ENCODE peak calls at places on chromosomes 16 and 17, in ten cellular contexts. One of them, this sample, is unnamed.

GRCh38 chr16:85103096-85104079 is 8.9 kb downstream of the CIBAR2 start:
- DNase-seq in AG04450: no peak
- DNase-seq in AG04449: no peak
- DNase-seq in amygdala: no peak
- DNase-seq in neural crest cell: no peak
- DNase-seq in smooth muscle cell of the brain vasculature: no peak
- DNase-seq in T-helper 1 cell: no peak
- DNase-seq in ELR: no peak
- DNase-seq in ureter: no peak
- DNase-seq in RPMI8226: no peak
- DNase-seq in this sample: no peak

GRCh38 chr16:10178079-10178478 is 4.1 kb downstream of the GRIN2A start:
- DNase-seq in AG04449: no peak
- DNase-seq in RPMI8226: no peak
- DNase-seq in AG04450: no peak
- DNase-seq in ureter: no peak
- DNase-seq in smooth muscle cell of the brain vasculature: no peak
- DNase-seq in ELR: peak
- DNase-seq in T-helper 1 cell: no peak
- DNase-seq in amygdala: no peak
- DNase-seq in neural crest cell: no peak
- DNase-seq in this sample: peak

GRCh38 chr17:71084219-71084618 is 914.9 kb downstream of the KCNJ2 start:
- DNase-seq in ELR: peak
- DNase-seq in neural crest cell: peak
- DNase-seq in amygdala: no peak
- DNase-seq in RPMI8226: peak
- DNase-seq in ureter: no peak
- DNase-seq in AG04449: no peak
- DNase-seq in T-helper 1 cell: no peak
- DNase-seq in AG04450: no peak
- DNase-seq in smooth muscle cell of the brain vasculature: no peak
- DNase-seq in this sample: peak

GRCh38 chr17:82960419-82961271 is 118.8 kb upstream of the METRNL start:
- DNase-seq in AG04450: no peak
- DNase-seq in T-helper 1 cell: no peak
- DNase-seq in amygdala: no peak
- DNase-seq in ureter: no peak
- DNase-seq in smooth muscle cell of the brain vasculature: no peak
- DNase-seq in AG04449: no peak
- DNase-seq in neural crest cell: no peak
- DNase-seq in RPMI8226: no peak
- DNase-seq in ELR: no peak
- DNase-seq in this sample: no peak

GRCh38 chr17:5680766-5681165 is 96.5 kb upstream of the NLRP1 start:
- DNase-seq in neural crest cell: no peak
- DNase-seq in smooth muscle cell of the brain vasculature: no peak
- DNase-seq in ELR: no peak
- DNase-seq in AG04450: no peak
- DNase-seq in AG04449: no peak
- DNase-seq in RPMI8226: no peak
- DNase-seq in ureter: no peak
- DNase-seq in amygdala: no peak
- DNase-seq in T-helper 1 cell: no peak
- DNase-seq in this sample: no peak

GRCh38 chr17:1966274-1967086 is 58.7 kb downstream of the RTN4RL1 start:
- DNase-seq in ureter: no peak
- DNase-seq in amygdala: no peak
- DNase-seq in AG04450: no peak
- DNase-seq in T-helper 1 cell: no peak
- DNase-seq in neural crest cell: no peak
- DNase-seq in AG04449: no peak
- DNase-seq in smooth muscle cell of the brain vasculature: no peak
- DNase-seq in RPMI8226: no peak
- DNase-seq in ELR: no peak
- DNase-seq in this sample: peak

GRCh38 chr17:15185625-15185991 is 79.5 kb downstream of the PMP22 start:
- DNase-seq in ELR: no peak
- DNase-seq in smooth muscle cell of the brain vasculature: peak
- DNase-seq in ureter: no peak
- DNase-seq in RPMI8226: no peak
- DNase-seq in AG04450: no peak
- DNase-seq in neural crest cell: no peak
- DNase-seq in T-helper 1 cell: no peak
- DNase-seq in AG04449: peak
- DNase-seq in amygdala: no peak
- DNase-seq in this sample: peak

GRCh38 chr16:69260019-69260418 is 51.1 kb upstream of the VPS4A start:
- DNase-seq in neural crest cell: no peak
- DNase-seq in T-helper 1 cell: no peak
- DNase-seq in AG04450: no peak
- DNase-seq in ELR: no peak
- DNase-seq in RPMI8226: no peak
- DNase-seq in AG04449: no peak
- DNase-seq in smooth muscle cell of the brain vasculature: no peak
- DNase-seq in ureter: no peak
- DNase-seq in amygdala: no peak
- DNase-seq in this sample: no peak

GRCh38 chr17:14048169-14048568 is 21.1 kb upstream of the COX10 start:
- DNase-seq in AG04450: no peak
- DNase-seq in T-helper 1 cell: no peak
- DNase-seq in ureter: no peak
- DNase-seq in smooth muscle cell of the brain vasculature: no peak
- DNase-seq in amygdala: no peak
- DNase-seq in RPMI8226: peak
- DNase-seq in neural crest cell: no peak
- DNase-seq in AG04449: no peak
- DNase-seq in ELR: peak
- DNase-seq in this sample: peak

GRCh38 chr16:17160285-17160854 is 310.4 kb downstream of the XYLT1 start:
- DNase-seq in ELR: peak
- DNase-seq in T-helper 1 cell: no peak
- DNase-seq in smooth muscle cell of the brain vasculature: no peak
- DNase-seq in ureter: no peak
- DNase-seq in neural crest cell: peak
- DNase-seq in AG04450: no peak
- DNase-seq in amygdala: no peak
- DNase-seq in AG04449: no peak
- DNase-seq in RPMI8226: no peak
- DNase-seq in this sample: peak

GRCh38 chr17:35160354-35161201 is 13.0 kb downstream of the UNC45B start:
- DNase-seq in ELR: no peak
- DNase-seq in AG04449: no peak
- DNase-seq in RPMI8226: no peak
- DNase-seq in smooth muscle cell of the brain vasculature: no peak
- DNase-seq in amygdala: no peak
- DNase-seq in AG04450: no peak
- DNase-seq in T-helper 1 cell: peak
- DNase-seq in ureter: no peak
- DNase-seq in neural crest cell: no peak
- DNase-seq in this sample: no peak

GRCh38 chr16:85699628-85700027 is 10.9 kb upstream of the GINS2 start:
- DNase-seq in smooth muscle cell of the brain vasculature: no peak
- DNase-seq in RPMI8226: no peak
- DNase-seq in amygdala: peak
- DNase-seq in T-helper 1 cell: no peak
- DNase-seq in neural crest cell: no peak
- DNase-seq in ureter: peak
- DNase-seq in AG04450: no peak
- DNase-seq in AG04449: peak
- DNase-seq in ELR: peak
- DNase-seq in this sample: peak

GRCh38 chr17:49610883-49611584 is 35.4 kb downstream of the NXPH3 start:
- DNase-seq in AG04449: no peak
- DNase-seq in T-helper 1 cell: no peak
- DNase-seq in smooth muscle cell of the brain vasculature: no peak
- DNase-seq in neural crest cell: no peak
- DNase-seq in ureter: no peak
- DNase-seq in AG04450: no peak
- DNase-seq in amygdala: no peak
- DNase-seq in RPMI8226: no peak
- DNase-seq in ELR: no peak
- DNase-seq in this sample: no peak

GRCh38 chr16:47136101-47136820 is 7.5 kb downstream of the NETO2 start:
- DNase-seq in ureter: no peak
- DNase-seq in AG04450: no peak
- DNase-seq in AG04449: no peak
- DNase-seq in neural crest cell: no peak
- DNase-seq in amygdala: no peak
- DNase-seq in ELR: peak
- DNase-seq in T-helper 1 cell: peak
- DNase-seq in RPMI8226: peak
- DNase-seq in smooth muscle cell of the brain vasculature: no peak
- DNase-seq in this sample: peak

GRCh38 chr16:57203451-57203850 is 17.3 kb downstream of the RSPRY1 start:
- DNase-seq in RPMI8226: no peak
- DNase-seq in T-helper 1 cell: no peak
- DNase-seq in amygdala: no peak
- DNase-seq in AG04449: no peak
- DNase-seq in neural crest cell: no peak
- DNase-seq in AG04450: no peak
- DNase-seq in ureter: no peak
- DNase-seq in ELR: no peak
- DNase-seq in smooth muscle cell of the brain vasculature: no peak
- DNase-seq in this sample: no peak

GRCh38 chr16:16797239-16797638 is 418.3 kb downstream of the NPIPA7 start:
- DNase-seq in AG04450: no peak
- DNase-seq in AG04449: no peak
- DNase-seq in ureter: no peak
- DNase-seq in ELR: no peak
- DNase-seq in RPMI8226: peak
- DNase-seq in T-helper 1 cell: no peak
- DNase-seq in amygdala: no peak
- DNase-seq in smooth muscle cell of the brain vasculature: no peak
- DNase-seq in neural crest cell: no peak
- DNase-seq in this sample: no peak

GRCh38 chr17:52150935-52151334 is 7.6 kb downstream of the CA10 start:
- DNase-seq in ELR: no peak
- DNase-seq in RPMI8226: no peak
- DNase-seq in T-helper 1 cell: no peak
- DNase-seq in AG04449: no peak
- DNase-seq in AG04450: no peak
- DNase-seq in smooth muscle cell of the brain vasculature: no peak
- DNase-seq in neural crest cell: no peak
- DNase-seq in ureter: no peak
- DNase-seq in amygdala: no peak
- DNase-seq in this sample: no peak

GRCh38 chr16:27232875-27233605 is 29.7 kb downstream of the KDM8 start:
- DNase-seq in neural crest cell: no peak
- DNase-seq in smooth muscle cell of the brain vasculature: no peak
- DNase-seq in AG04449: no peak
- DNase-seq in AG04450: no peak
- DNase-seq in RPMI8226: no peak
- DNase-seq in ureter: no peak
- DNase-seq in T-helper 1 cell: no peak
- DNase-seq in amygdala: no peak
- DNase-seq in ELR: no peak
- DNase-seq in this sample: no peak

GRCh38 chr17:68658999-68659780 is 58.0 kb upstream of the FAM20A start:
- DNase-seq in T-helper 1 cell: no peak
- DNase-seq in AG04449: no peak
- DNase-seq in AG04450: no peak
- DNase-seq in smooth muscle cell of the brain vasculature: no peak
- DNase-seq in amygdala: no peak
- DNase-seq in RPMI8226: no peak
- DNase-seq in neural crest cell: no peak
- DNase-seq in ELR: no peak
- DNase-seq in ureter: no peak
- DNase-seq in this sample: no peak

GRCh38 chr16:19853132-19853972 is 31.3 kb downstream of the GPRC5B start:
- DNase-seq in T-helper 1 cell: no peak
- DNase-seq in smooth muscle cell of the brain vasculature: no peak
- DNase-seq in RPMI8226: no peak
- DNase-seq in ureter: no peak
- DNase-seq in amygdala: no peak
- DNase-seq in AG04450: no peak
- DNase-seq in ELR: no peak
- DNase-seq in AG04449: no peak
- DNase-seq in neural crest cell: no peak
- DNase-seq in this sample: no peak

GRCh38 chr16:1105888-1106620 is 10.0 kb upstream of the C1QTNF8 start:
- DNase-seq in ureter: peak
- DNase-seq in AG04450: peak
- DNase-seq in amygdala: peak
- DNase-seq in smooth muscle cell of the brain vasculature: peak
- DNase-seq in RPMI8226: peak
- DNase-seq in T-helper 1 cell: no peak
- DNase-seq in neural crest cell: peak
- DNase-seq in AG04449: no peak
- DNase-seq in ELR: peak
- DNase-seq in this sample: peak

GRCh38 chr16:79980650-79981521 is 380.3 kb upstream of the MAF start:
- DNase-seq in smooth muscle cell of the brain vasculature: no peak
- DNase-seq in ELR: no peak
- DNase-seq in ureter: no peak
- DNase-seq in AG04450: no peak
- DNase-seq in neural crest cell: peak
- DNase-seq in T-helper 1 cell: no peak
- DNase-seq in RPMI8226: no peak
- DNase-seq in AG04449: no peak
- DNase-seq in amygdala: peak
- DNase-seq in this sample: no peak

GRCh38 chr17:38749222-38750043 is 1.3 kb upstream of the PCGF2 start:
- DNase-seq in AG04450: no peak
- DNase-seq in amygdala: peak
- DNase-seq in ureter: peak
- DNase-seq in smooth muscle cell of the brain vasculature: no peak
- DNase-seq in T-helper 1 cell: no peak
- DNase-seq in ELR: peak
- DNase-seq in AG04449: no peak
- DNase-seq in neural crest cell: peak
- DNase-seq in RPMI8226: peak
- DNase-seq in this sample: peak

GRCh38 chr16:57801856-57802634 is at the start of gene KIFC3:
- DNase-seq in amygdala: peak
- DNase-seq in smooth muscle cell of the brain vasculature: no peak
- DNase-seq in AG04450: no peak
- DNase-seq in ureter: peak
- DNase-seq in ELR: peak
- DNase-seq in T-helper 1 cell: peak
- DNase-seq in AG04449: no peak
- DNase-seq in RPMI8226: peak
- DNase-seq in neural crest cell: peak
- DNase-seq in this sample: peak

GRCh38 chr16:245105-245504 is 10.5 kb downstream of the FAM234A start:
- DNase-seq in amygdala: no peak
- DNase-seq in smooth muscle cell of the brain vasculature: no peak
- DNase-seq in T-helper 1 cell: no peak
- DNase-seq in AG04450: no peak
- DNase-seq in ureter: no peak
- DNase-seq in neural crest cell: no peak
- DNase-seq in RPMI8226: no peak
- DNase-seq in ELR: no peak
- DNase-seq in AG04449: no peak
- DNase-seq in this sample: no peak

GRCh38 chr17:4986403-4986802 is 1.1 kb downstream of the CAMTA2 start:
- DNase-seq in AG04450: no peak
- DNase-seq in neural crest cell: no peak
- DNase-seq in smooth muscle cell of the brain vasculature: no peak
- DNase-seq in RPMI8226: no peak
- DNase-seq in ureter: no peak
- DNase-seq in AG04449: no peak
- DNase-seq in ELR: peak
- DNase-seq in T-helper 1 cell: no peak
- DNase-seq in amygdala: no peak
- DNase-seq in this sample: peak

GRCh38 chr17:49508061-49508865 is 13.2 kb downstream of the NGFR start:
- DNase-seq in RPMI8226: no peak
- DNase-seq in AG04449: no peak
- DNase-seq in amygdala: no peak
- DNase-seq in neural crest cell: no peak
- DNase-seq in ureter: peak
- DNase-seq in AG04450: no peak
- DNase-seq in T-helper 1 cell: no peak
- DNase-seq in smooth muscle cell of the brain vasculature: no peak
- DNase-seq in ELR: peak
- DNase-seq in this sample: peak

GRCh38 chr16:56513972-56514371 is 5.9 kb downstream of the BBS2 start:
- DNase-seq in ureter: peak
- DNase-seq in amygdala: no peak
- DNase-seq in T-helper 1 cell: peak
- DNase-seq in AG04449: peak
- DNase-seq in smooth muscle cell of the brain vasculature: peak
- DNase-seq in neural crest cell: no peak
- DNase-seq in AG04450: peak
- DNase-seq in RPMI8226: peak
- DNase-seq in ELR: peak
- DNase-seq in this sample: peak